ENCODE peak calls at places on chromosomes 12 and 14, in six cellular contexts. H, S, O, J, M and F are unnamed samples.

GRCh38 chr12:86713121-86713520 is 456.9 kb upstream of the MGAT4C start:
- DNase-seq in M (peak), O (no peak), S (peak), H (no peak), J (no peak), F (no peak)

GRCh38 chr14:22849212-22849819 is 12.9 kb downstream of the MMP14 start:
- DNase-seq in S (peak), H (peak), M (peak), J (peak), O (no peak), F (peak)

GRCh38 chr14:69151458-69152180 is 1.3 kb downstream of the DCAF5 start:
- DNase-seq in M (peak), O (peak), S (peak), J (peak), H (peak), F (peak)

GRCh38 chr12:106251636-106252035 is 3.8 kb upstream of the CKAP4 start:
- DNase-seq in M (peak), H (no peak), O (no peak), J (no peak), S (no peak), F (no peak)

GRCh38 chr14:93996130-93996695 is 888 bp upstream of the CCDC197 start:
- DNase-seq in J (no peak), H (no peak), O (no peak), M (no peak), S (no peak), F (no peak)

GRCh38 chr12:62793256-62794217 is 141.4 kb downstream of the PPM1H start:
- DNase-seq in O (peak), H (peak), M (peak), S (peak), J (peak), F (peak)

GRCh38 chr14:89621791-89622638 is 205.0 kb upstream of the FOXN3 start:
- DNase-seq in J (no peak), O (no peak), M (no peak), H (no peak), S (no peak), F (no peak)

GRCh38 chr12:125134576-125134975 is 69.3 kb downstream of the AACS start:
- DNase-seq in O (no peak), S (no peak), H (no peak), M (no peak), J (no peak), F (no peak)

GRCh38 chr12:89544730-89545184 is 18.9 kb upstream of the POC1B start:
- DNase-seq in O (peak), J (peak), M (peak), H (no peak), S (peak), F (no peak)

GRCh38 chr14:27049611-27050172 is 451.9 kb upstream of the NOVA1 start:
- DNase-seq in O (no peak), S (no peak), J (no peak), M (no peak), H (no peak), F (no peak)

GRCh38 chr12:128078311-128078851 is 188.6 kb upstream of the TMEM132C start:
- DNase-seq in H (no peak), S (no peak), J (no peak), O (no peak), M (no peak), F (peak)

GRCh38 chr14:91858536-91859275 is 8.6 kb downstream of the TC2N start:
- DNase-seq in S (peak), M (peak), H (no peak), O (no peak), J (no peak), F (no peak)
- TF ChIP-seq CTCF in S (peak), M (peak), H (no peak), O (no peak), J (no peak), F (no peak)

GRCh38 chr12:47705571-47706425 is at the start of gene RPAP3:
- DNase-seq in H (peak), S (peak), O (peak), M (peak), J (peak), F (peak)
- H3K4me3 ChIP-seq in H (peak), S (peak), O (peak), M (peak), J (peak), F (peak)

GRCh38 chr14:34059925-34060746 is 109.3 kb upstream of the EGLN3 start:
- DNase-seq in M (peak), O (peak), S (peak), H (peak), J (peak), F (peak)
- TF ChIP-seq CTCF in M (no peak), O (peak), S (no peak), H (no peak), J (no peak), F (no peak)

DNA sequence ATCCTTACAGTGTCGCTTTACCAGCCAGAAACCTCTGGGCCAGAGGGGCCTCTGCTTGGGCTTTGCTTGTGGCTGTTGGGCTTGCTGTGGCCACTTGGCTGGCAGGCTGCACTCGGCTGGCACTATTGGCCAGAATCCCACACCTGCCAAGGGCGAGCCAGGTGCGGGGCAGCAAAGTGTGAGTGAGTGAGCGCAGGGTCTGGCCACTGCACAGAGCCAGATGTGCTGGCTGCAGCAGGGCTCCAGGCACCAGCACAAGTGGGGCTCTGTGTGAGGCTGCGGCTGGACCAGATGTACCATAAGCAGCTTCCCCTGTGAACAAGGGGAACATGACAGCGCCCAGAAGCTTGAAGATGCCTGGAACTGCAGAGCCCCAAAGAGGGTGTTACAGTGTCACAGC is 33.5 kb upstream of the ARID2 start:
- DNase-seq in O (no peak), J (no peak), S (no peak), M (no peak), H (no peak), F (no peak)
- H3K4me3 ChIP-seq in O (no peak), J (no peak), S (no peak), M (no peak), H (no peak), F (no peak)

GRCh38 chr14:104129556-104129955 is 8.8 kb upstream of the KIF26A start:
- DNase-seq in O (no peak), H (no peak), S (no peak), M (no peak), J (no peak), F (no peak)
- TF ChIP-seq CTCF in O (no peak), H (no peak), S (no peak), M (no peak), J (no peak), F (no peak)

GRCh38 chr12:122852336-122853275 is 17.3 kb downstream of the HIP1R start:
- DNase-seq in M (peak), H (no peak), J (no peak), S (peak), O (peak), F (no peak)
- H3K4me3 ChIP-seq in M (no peak), H (peak), J (no peak), S (no peak), O (no peak), F (no peak)